ENCODE peak calls at places on chromosomes 2 and 18, in four cellular contexts. H is thoracic aorta, G is AG10803, W is mesothelial cell of epicardium. I is an unnamed sample.

GRCh38 chr2:44549099-44549471 is 187.3 kb downstream of the CAMKMT start:
- DNase-seq in W (no peak), G (peak), H (no peak), I (no peak)

GRCh38 chr2:179657068-179657467 is 204.3 kb downstream of the ZNF385B start:
- DNase-seq in G (no peak), H (no peak), W (no peak), I (no peak)

GRCh38 chr2:51534176-51534575 is 502.2 kb upstream of the NRXN1 start:
- DNase-seq in G (no peak), H (no peak), W (no peak), I (no peak)

GRCh38 chr2:44731505-44731904 is 210.0 kb upstream of the SIX3 start:
- DNase-seq in G (no peak), H (no peak), W (no peak), I (no peak)

GRCh38 chr2:178163911-178164310 is 30.4 kb upstream of the OSBPL6 start:
- DNase-seq in G (no peak), H (no peak), W (no peak), I (no peak)

GRCh38 chr2:239625913-239626734 is 225.3 kb upstream of the HDAC4 start:
- DNase-seq in H (no peak), G (no peak), W (no peak), I (no peak)

GRCh38 chr2:127049927-127050802 is 56.8 kb downstream of the BIN1 start:
- DNase-seq in H (no peak), W (peak), G (peak), I (peak)

GRCh38 chr2:127625146-127625943 is 20.6 kb upstream of the GPR17 start:
- DNase-seq in W (peak), G (no peak), H (no peak), I (no peak)

GRCh38 chr2:46818141-46818552 is 97.5 kb downstream of the MCFD2 start:
- DNase-seq in H (peak), W (no peak), G (peak), I (no peak)

GRCh38 chr2:13193075-13193474 is 476.3 kb downstream of the TRIB2 start:
- DNase-seq in H (no peak), G (no peak), W (no peak), I (no peak)

GRCh38 chr2:121196132-121196848 is 88.7 kb downstream of the TFCP2L1 start:
- DNase-seq in H (no peak), W (no peak), G (no peak), I (no peak)

GRCh38 chr2:233329489-233330135 is 22.0 kb downstream of the SAG start:
- DNase-seq in W (no peak), H (no peak), G (peak), I (no peak)

GRCh38 chr2:201260302-201260800 is at the start of gene CASP8:
- DNase-seq in H (no peak), G (peak), W (no peak), I (no peak)

GRCh38 chr18:48330016-48330991 is 78.9 kb downstream of the ZBTB7C start:
- DNase-seq in W (no peak), G (peak), H (no peak), I (no peak)

GRCh38 chr2:234133004-234133403 is 82.5 kb downstream of the SPP2 start:
- DNase-seq in G (peak), H (no peak), W (no peak), I (no peak)

GRCh38 chr2:121185571-121186074 is 99.4 kb downstream of the TFCP2L1 start:
- DNase-seq in W (no peak), H (no peak), G (no peak), I (no peak)

GRCh38 chr2:20190170-20190569 is 34.8 kb downstream of the SDC1 start:
- DNase-seq in W (no peak), G (no peak), H (no peak), I (no peak)

GRCh38 chr2:46743021-46743420 is 172.6 kb downstream of the MCFD2 start:
- DNase-seq in H (no peak), W (no peak), G (no peak), I (no peak)

GRCh38 chr2:127220102-127220806 is at the start of gene CYP27C1:
- DNase-seq in W (peak), H (no peak), G (no peak), I (no peak)

GRCh38 chr2:172531309-172531708 is 24.6 kb upstream of the PDK1 start:
- DNase-seq in G (no peak), W (no peak), H (no peak), I (no peak)

DNA sequence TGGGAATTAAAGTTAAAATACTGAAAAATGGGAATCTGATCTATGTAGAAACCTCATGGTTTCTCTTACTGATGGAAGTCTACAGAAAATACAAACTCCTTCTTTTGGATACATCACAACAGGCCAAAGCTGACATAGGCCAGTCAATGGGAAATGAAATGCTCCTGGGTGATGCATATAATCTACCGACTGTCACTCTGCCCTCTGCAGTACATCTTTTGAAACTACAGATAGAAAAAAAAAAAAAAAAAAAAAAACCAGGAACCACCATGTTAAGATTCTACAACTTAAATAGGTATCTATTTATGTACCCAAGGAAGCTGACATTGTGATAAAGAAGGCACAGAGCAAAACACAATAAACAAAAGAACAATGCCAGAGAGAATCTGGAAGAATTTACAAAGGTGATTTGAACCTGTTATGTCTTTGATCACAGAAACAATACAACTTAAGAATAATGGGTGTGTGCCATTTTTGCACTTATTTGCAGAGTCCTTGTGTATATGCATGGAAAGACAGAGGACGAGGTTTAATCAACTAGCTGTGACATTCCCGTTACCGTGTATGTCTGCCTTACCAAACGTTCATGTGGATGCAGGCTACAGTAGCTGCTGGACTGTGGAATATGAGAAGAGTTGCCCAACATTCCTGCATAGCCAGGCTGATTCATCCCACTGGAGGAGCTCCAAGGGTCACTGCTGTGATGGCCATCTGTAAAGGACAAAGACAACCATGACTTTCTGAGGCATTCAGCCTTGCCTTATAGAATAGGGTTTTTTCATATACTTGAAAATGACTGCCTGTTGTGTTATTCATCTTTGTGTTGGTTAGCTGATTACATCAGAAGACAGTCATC is 312.7 kb downstream of the TCF4 start:
- DNase-seq in W (no peak), G (peak), H (peak), I (no peak)
- TF ChIP-seq CTCF in W (peak), G (peak), H (no peak), I (peak)

GRCh38 chr2:70639841-70640448 is 86.3 kb upstream of the TGFA start:
- DNase-seq in W (no peak), G (no peak), H (no peak), I (no peak)

GRCh38 chr2:70646429-70646828 is 92.8 kb upstream of the TGFA start:
- DNase-seq in W (no peak), G (no peak), H (no peak), I (no peak)

GRCh38 chr2:70645733-70646420 is 92.3 kb upstream of the TGFA start:
- DNase-seq in H (no peak), G (no peak), W (no peak), I (no peak)

GRCh38 chr2:70641263-70641784 is 87.7 kb upstream of the TGFA start:
- DNase-seq in H (no peak), G (no peak), W (no peak), I (no peak)

GRCh38 chr2:70643715-70644114 is 90.1 kb upstream of the TGFA start:
- DNase-seq in W (no peak), G (no peak), H (no peak), I (no peak)
- TF ChIP-seq CTCF in W (no peak), G (peak), H (no peak), I (peak)

GRCh38 chr2:237581751-237582746 is 8.5 kb downstream of the RAB17 start:
- DNase-seq in W (no peak), H (peak), G (peak), I (no peak)
- TF ChIP-seq CTCF in W (no peak), H (peak), G (peak), I (peak)

GRCh38 chr2:238137885-238138284 is 583 bp upstream of the KLHL30 start:
- DNase-seq in W (no peak), H (no peak), G (no peak), I (no peak)
- TF ChIP-seq CTCF in W (no peak), H (no peak), G (no peak), I (no peak)

I was measured in D721Med.